ENCODE peak calls at places on chromosomes 2 and 18, in four cellular contexts. One of them, this sample, is unnamed.

GRCh38 chr18:12991839-12992216 is 666 bp downstream of the CEP192 start:
- DNase-seq in astrocyte of the spinal cord: no peak
- DNase-seq in Karpas-422: no peak
- DNase-seq in kidney: no peak
- DNase-seq in this sample: no peak

GRCh38 chr2:101696272-101697123 is 1.0 kb upstream of the MAP4K4 start:
- DNase-seq in astrocyte of the spinal cord: peak
- DNase-seq in Karpas-422: no peak
- DNase-seq in kidney: peak
- DNase-seq in this sample: no peak

GRCh38 chr2:136420346-136420745 is 302.4 kb upstream of the CXCR4 start:
- DNase-seq in astrocyte of the spinal cord: no peak
- DNase-seq in Karpas-422: no peak
- DNase-seq in kidney: no peak
- DNase-seq in this sample: no peak

GRCh38 chr2:8536686-8537571 is 144.9 kb upstream of the ID2 start:
- DNase-seq in astrocyte of the spinal cord: no peak
- DNase-seq in Karpas-422: no peak
- DNase-seq in kidney: no peak
- DNase-seq in this sample: peak

GRCh38 chr2:12982149-12982584 is 265.4 kb downstream of the TRIB2 start:
- DNase-seq in astrocyte of the spinal cord: peak
- DNase-seq in Karpas-422: no peak
- DNase-seq in kidney: no peak
- DNase-seq in this sample: no peak

GRCh38 chr2:128408349-128409305 is 90.0 kb upstream of the HS6ST1 start:
- DNase-seq in astrocyte of the spinal cord: peak
- DNase-seq in Karpas-422: no peak
- DNase-seq in kidney: peak
- DNase-seq in this sample: peak

GRCh38 chr2:176534798-176535479 is 265.7 kb downstream of the MTX2 start:
- DNase-seq in astrocyte of the spinal cord: peak
- DNase-seq in Karpas-422: no peak
- DNase-seq in kidney: peak
- DNase-seq in this sample: peak

GRCh38 chr2:201952212-201952611 is 81.4 kb upstream of the FZD7 start:
- DNase-seq in astrocyte of the spinal cord: no peak
- DNase-seq in Karpas-422: no peak
- DNase-seq in kidney: no peak
- DNase-seq in this sample: no peak

GRCh38 chr2:124025896-124026295 is 809 bp downstream of the CNTNAP5 start:
- DNase-seq in astrocyte of the spinal cord: no peak
- DNase-seq in Karpas-422: no peak
- DNase-seq in kidney: no peak
- DNase-seq in this sample: no peak

GRCh38 chr18:40415224-40415791 is 1539.7 kb upstream of the PIK3C3 start:
- DNase-seq in astrocyte of the spinal cord: no peak
- DNase-seq in Karpas-422: no peak
- DNase-seq in kidney: no peak
- DNase-seq in this sample: peak

GRCh38 chr18:11658989-11659388 is 30.1 kb upstream of the GNAL start:
- DNase-seq in astrocyte of the spinal cord: no peak
- DNase-seq in Karpas-422: no peak
- DNase-seq in kidney: no peak
- DNase-seq in this sample: peak

This sample was measured in M059J.